ENCODE peak calls at places on chromosomes 11 and 22, in ten cellular contexts. M is cardiac fibroblast, A is GM12865, U is astrocyte of the spinal cord, L is stomach, K is Calu3, E is uterus, O is fibroblast of lung, W is IMR-90, P is right atrium auricular region. S is an unnamed sample.

GRCh38 chr22:26949193-26949592 is 291.8 kb downstream of the MIAT start:
- DNase-seq in M (peak), A (peak), U (no peak), L (no peak), K (peak), E (no peak), O (peak), W (peak), P (no peak), S (no peak)

GRCh38 chr11:69202511-69203221 is 46.9 kb downstream of the SMIM38 start:
- DNase-seq in M (no peak), A (no peak), U (no peak), L (no peak), K (no peak), E (no peak), O (no peak), W (no peak), P (no peak), S (no peak)

GRCh38 chr11:63762662-63763505 is 5.7 kb downstream of the ZFTA start:
- DNase-seq in M (peak), A (no peak), U (peak), L (peak), K (no peak), E (peak), O (peak), W (no peak), P (no peak), S (peak)

GRCh38 chr11:72221386-72221785 is 3.2 kb upstream of the INPPL1 start:
- DNase-seq in M (no peak), A (no peak), U (no peak), L (peak), K (no peak), E (no peak), O (no peak), W (no peak), P (peak), S (no peak)

GRCh38 chr22:18032455-18033101 is 8.2 kb upstream of the MICAL3 start:
- DNase-seq in M (peak), A (no peak), U (peak), L (no peak), K (peak), E (peak), O (peak), W (peak), P (no peak), S (no peak)

GRCh38 chr11:113278925-113279324 is 35.5 kb upstream of the TTC12 start:
- DNase-seq in M (no peak), A (no peak), U (no peak), L (no peak), K (no peak), E (no peak), O (no peak), W (no peak), P (no peak), S (no peak)

GRCh38 chr22:42001127-42001526 is 2.5 kb downstream of the WBP2NL start:
- DNase-seq in M (peak), A (no peak), U (no peak), L (no peak), K (no peak), E (no peak), O (no peak), W (peak), P (no peak), S (no peak)

GRCh38 chr22:38513063-38513462 is 7.0 kb upstream of the DDX17 start:
- DNase-seq in M (no peak), A (peak), U (no peak), L (no peak), K (peak), E (no peak), O (no peak), W (no peak), P (no peak), S (peak)

GRCh38 chr11:64245401-64245796 is 1.3 kb downstream of the PPP1R14B start:
- DNase-seq in M (no peak), A (peak), U (peak), L (peak), K (peak), E (peak), O (no peak), W (no peak), P (no peak), S (no peak)

GRCh38 chr11:114173836-114174235 is 114.3 kb downstream of the ZBTB16 start:
- DNase-seq in M (no peak), A (no peak), U (no peak), L (no peak), K (no peak), E (no peak), O (no peak), W (no peak), P (no peak), S (no peak)

GRCh38 chr11:77249427-77249826 is 52.1 kb downstream of the GDPD4 start:
- DNase-seq in M (peak), A (no peak), U (peak), L (no peak), K (no peak), E (no peak), O (no peak), W (peak), P (no peak), S (no peak)

GRCh38 chr11:76512851-76513653 is 68.2 kb downstream of the EMSY start:
- DNase-seq in M (peak), A (peak), U (peak), L (no peak), K (no peak), E (no peak), O (peak), W (peak), P (no peak), S (no peak)

GRCh38 chr11:131819845-131820244 is 449.4 kb downstream of the NTM start:
- DNase-seq in M (no peak), A (no peak), U (no peak), L (no peak), K (no peak), E (no peak), O (no peak), W (no peak), P (no peak), S (no peak)

GRCh38 chr11:33699515-33700424 is 856 bp downstream of the C11orf91 start:
- DNase-seq in M (peak), A (no peak), U (no peak), L (peak), K (no peak), E (peak), O (no peak), W (no peak), P (no peak), S (no peak)

GRCh38 chr11:1870721-1871466 is 18.0 kb downstream of the LSP1 start:
- DNase-seq in M (no peak), A (no peak), U (no peak), L (no peak), K (no peak), E (no peak), O (peak), W (no peak), P (no peak), S (no peak)

GRCh38 chr11:15989685-15990084 is 366.7 kb downstream of the SOX6 start:
- DNase-seq in M (no peak), A (no peak), U (no peak), L (no peak), K (no peak), E (no peak), O (no peak), W (no peak), P (no peak), S (no peak)

GRCh38 chr22:38826801-38827200 is 17.0 kb downstream of the NPTXR start:
- DNase-seq in M (no peak), A (no peak), U (no peak), L (no peak), K (no peak), E (no peak), O (no peak), W (no peak), P (no peak), S (no peak)

GRCh38 chr11:61141601-61142028 is 19.6 kb downstream of the VPS37C start:
- DNase-seq in M (no peak), A (peak), U (no peak), L (peak), K (peak), E (no peak), O (no peak), W (no peak), P (no peak), S (no peak)

GRCh38 chr11:68832476-68833176 is 9.1 kb downstream of the CPT1A start:
- DNase-seq in M (no peak), A (no peak), U (no peak), L (peak), K (no peak), E (no peak), O (no peak), W (no peak), P (no peak), S (no peak)

GRCh38 chr11:2151500-2152257 is 9.3 kb downstream of the INS start:
- DNase-seq in M (peak), A (peak), U (peak), L (peak), K (peak), E (peak), O (peak), W (peak), P (peak), S (peak)

GRCh38 chr22:24319451-24319850 is 48.8 kb downstream of the SPECC1L start:
- DNase-seq in M (peak), A (no peak), U (peak), L (no peak), K (no peak), E (no peak), O (peak), W (peak), P (no peak), S (no peak)

GRCh38 chr11:95994340-95994728 is 70.4 kb upstream of the MTMR2 start:
- DNase-seq in M (no peak), A (no peak), U (no peak), L (no peak), K (no peak), E (no peak), O (no peak), W (no peak), P (no peak), S (no peak)

GRCh38 chr11:96088914-96089313 is 165.0 kb upstream of the MTMR2 start:
- DNase-seq in M (no peak), A (no peak), U (no peak), L (no peak), K (no peak), E (no peak), O (no peak), W (no peak), P (no peak), S (no peak)

GRCh38 chr22:38246692-38247091 is 26.1 kb downstream of the TMEM184B start:
- DNase-seq in M (no peak), A (no peak), U (no peak), L (no peak), K (no peak), E (no peak), O (no peak), W (no peak), P (peak), S (no peak)

DNA sequence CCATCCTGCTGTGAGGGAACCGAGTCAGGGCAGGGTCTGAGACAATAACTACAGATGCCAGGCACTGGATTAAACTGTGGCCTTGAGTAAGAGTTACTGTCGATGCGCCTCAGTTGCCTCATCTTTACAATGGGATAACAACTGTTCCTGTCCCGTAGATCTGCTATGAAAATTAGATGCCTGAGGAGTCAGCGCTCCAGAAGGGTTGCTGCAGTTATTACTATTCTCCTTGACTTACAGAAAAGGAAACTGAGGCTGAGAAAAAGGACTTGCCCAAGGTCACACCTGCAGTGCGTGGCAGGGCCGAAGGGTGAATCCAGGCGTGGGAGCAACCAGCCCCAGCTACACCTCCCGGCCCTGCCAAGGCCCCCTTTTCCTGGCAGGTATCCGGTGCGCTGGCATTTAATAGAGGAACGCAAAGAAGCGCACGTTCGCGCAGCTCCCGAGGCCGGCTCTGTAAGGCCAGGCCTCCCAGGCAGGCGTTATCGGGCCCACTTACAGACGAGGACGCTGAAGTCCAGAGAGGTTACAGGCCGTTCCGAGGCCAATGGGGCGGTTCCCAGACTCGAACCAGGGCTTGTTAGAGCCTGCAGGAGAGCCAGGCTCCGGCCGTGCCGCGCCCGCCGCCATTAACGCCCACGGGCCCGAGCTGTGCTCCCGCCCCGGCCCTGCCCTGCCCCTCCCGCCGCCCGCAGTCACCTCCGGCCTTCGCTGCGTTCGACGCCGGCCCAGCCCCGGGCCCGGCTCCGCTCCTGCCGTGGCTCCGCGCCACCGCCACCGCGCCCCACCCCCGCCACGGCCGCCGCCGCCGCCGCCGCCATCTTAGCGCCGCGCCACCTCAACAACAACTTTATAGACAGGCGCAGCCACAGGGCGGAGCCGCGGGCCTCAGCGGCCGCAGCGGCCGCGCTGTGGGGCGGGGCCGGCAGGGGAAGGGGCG is at the start of gene C11orf68:
- DNase-seq in M (peak), A (peak), U (no peak), L (peak), K (no peak), E (peak), O (peak), W (no peak), P (no peak), S (no peak)
- TF ChIP-seq CTCF in M (no peak), A (no peak), U (no peak), L (no peak), K (no peak), E (no peak), O (no peak), W (no peak), P (no peak), S (no peak)

GRCh38 chr11:123525511-123525918 is 95.4 kb downstream of the GRAMD1B start:
- DNase-seq in M (no peak), A (no peak), U (no peak), L (no peak), K (no peak), E (no peak), O (no peak), W (no peak), P (no peak), S (no peak)
- TF ChIP-seq CTCF in M (no peak), A (no peak), U (no peak), L (no peak), K (no peak), E (no peak), O (no peak), W (no peak), P (no peak), S (no peak)

DNA sequence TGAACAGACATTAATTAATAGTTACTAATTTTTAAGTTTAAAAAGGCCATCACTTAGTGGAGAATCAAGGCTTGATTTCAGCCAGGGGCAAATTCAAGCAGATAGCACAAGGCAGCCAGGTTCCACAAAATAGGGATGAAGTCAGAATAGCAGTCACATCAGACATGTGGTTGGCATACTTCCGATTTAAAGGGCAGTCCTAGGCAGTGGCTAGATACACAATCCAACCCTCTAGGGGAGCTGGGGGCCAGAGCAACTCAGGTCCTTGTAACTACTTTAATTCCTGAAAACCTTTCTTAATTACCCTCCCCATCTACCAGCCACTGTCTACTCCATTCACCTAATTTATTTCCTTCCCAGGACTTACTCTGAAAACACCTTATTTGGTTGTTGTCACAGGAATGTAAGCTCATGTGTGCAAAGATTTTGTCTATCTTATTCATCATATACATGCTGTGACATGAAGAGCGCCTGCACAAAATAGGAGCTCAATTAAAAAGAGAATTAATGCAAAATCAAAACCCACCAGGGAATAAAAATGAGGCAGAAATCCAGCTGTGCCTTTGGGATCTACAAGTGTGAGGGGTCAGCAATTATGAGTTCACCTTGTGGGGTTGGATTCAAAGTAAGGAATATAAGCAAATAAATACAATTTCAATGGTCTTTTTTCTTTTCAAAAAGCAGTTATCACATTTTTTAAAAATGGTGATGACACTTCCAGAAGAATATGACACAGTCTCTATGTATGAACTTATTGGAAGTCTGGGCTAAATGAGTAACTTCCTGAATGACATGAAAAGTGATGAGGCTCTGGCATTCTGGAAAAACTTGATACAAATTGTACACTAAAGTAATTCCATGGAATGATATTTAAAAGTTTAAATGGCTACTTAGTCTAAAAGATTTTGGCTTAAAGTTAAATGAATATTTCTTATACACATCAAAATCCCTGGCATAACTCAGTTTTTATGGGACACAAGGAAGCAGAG is 53.8 kb downstream of the COPB1 start:
- DNase-seq in M (peak), A (no peak), U (peak), L (no peak), K (no peak), E (no peak), O (peak), W (peak), P (no peak), S (no peak)
- TF ChIP-seq CTCF in M (no peak), A (no peak), U (no peak), L (no peak), K (no peak), E (no peak), O (no peak), W (no peak), P (no peak), S (no peak)

DNA sequence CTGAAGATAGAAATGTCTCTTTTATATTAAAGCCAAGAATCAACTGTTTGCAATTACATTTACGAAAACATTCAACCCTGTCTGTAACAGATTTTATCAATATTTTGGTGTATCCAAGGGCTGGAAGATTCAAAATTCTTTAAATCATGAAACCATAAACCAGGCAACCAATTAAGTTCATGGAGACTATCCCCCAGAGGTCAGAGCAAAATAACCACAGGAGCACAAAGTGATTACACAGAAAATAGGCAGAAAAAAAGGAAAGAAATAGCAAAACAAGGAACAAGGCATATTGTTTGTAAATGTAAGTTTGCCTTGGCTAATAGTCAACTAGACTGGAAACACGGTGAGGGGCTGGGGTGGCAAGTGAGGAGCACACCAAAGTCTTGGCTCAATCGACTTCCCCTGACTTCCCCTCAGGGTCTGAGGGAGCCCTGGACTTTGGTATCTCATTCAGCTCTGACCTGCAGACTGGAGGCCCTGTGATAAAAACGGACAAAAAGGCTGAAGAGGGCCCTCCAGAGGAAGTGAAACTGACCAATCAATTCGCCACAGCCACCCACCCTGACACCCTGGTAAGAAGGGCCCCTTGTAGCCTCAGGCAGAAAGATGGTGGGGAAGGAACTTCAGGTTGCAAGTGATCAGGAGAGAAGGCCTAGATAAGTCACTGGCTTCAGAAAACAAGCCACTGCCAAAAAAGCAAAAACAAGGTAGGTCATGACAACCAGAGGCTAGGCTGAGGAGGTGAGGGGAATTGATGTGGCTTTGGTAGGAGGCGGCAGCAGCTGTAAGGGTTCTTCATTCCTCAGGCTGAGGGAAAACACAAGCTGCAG is 1.9 kb downstream of the SIK3 start:
- DNase-seq in M (no peak), A (peak), U (no peak), L (no peak), K (no peak), E (no peak), O (peak), W (no peak), P (no peak), S (peak)
- TF ChIP-seq CTCF in M (no peak), A (no peak), U (no peak), L (no peak), K (no peak), E (no peak), O (peak), W (no peak), P (no peak), S (no peak)